ENCODE peak calls at places on chromosomes 3 and 15, in ten cellular contexts. One of them, this sample, is unnamed.

GRCh38 chr3:123765475-123766166 is 118.5 kb downstream of the MYLK start:
- ATAC-seq in naive B cell: no peak
- ATAC-seq in HepG2: peak
- ATAC-seq in activated T-helper 17 cell treated with anti-CD3 and anti-CD28 coated beads, Interleukin-2, amount 50 U/mL, for 72 hours: no peak
- ATAC-seq in PC-3: no peak
- ATAC-seq in upper lobe of right lung: no peak
- ATAC-seq in activated naive CD4-positive, alpha-beta T cell treated with anti-CD3 and anti-CD28 coated beads, Interleukin-2, amount 50 U/mL, for 72 hours: no peak
- ATAC-seq in Right ventricle myocardium superior: no peak
- ATAC-seq in natural killer cell: no peak
- ATAC-seq in SK-N-SH treated with all-trans-retinoic acid at 6 μM for 48 hours: no peak
- ATAC-seq in this sample: no peak

GRCh38 chr15:64029633-64030032 is 16.7 kb downstream of the DAPK2 start:
- ATAC-seq in SK-N-SH treated with all-trans-retinoic acid at 6 μM for 48 hours: no peak
- ATAC-seq in natural killer cell: no peak
- ATAC-seq in PC-3: no peak
- ATAC-seq in activated T-helper 17 cell treated with anti-CD3 and anti-CD28 coated beads, Interleukin-2, amount 50 U/mL, for 72 hours: peak
- ATAC-seq in HepG2: no peak
- ATAC-seq in naive B cell: no peak
- ATAC-seq in Right ventricle myocardium superior: no peak
- ATAC-seq in upper lobe of right lung: no peak
- ATAC-seq in activated naive CD4-positive, alpha-beta T cell treated with anti-CD3 and anti-CD28 coated beads, Interleukin-2, amount 50 U/mL, for 72 hours: peak
- ATAC-seq in this sample: peak

GRCh38 chr15:69604050-69604378 is 151.4 kb downstream of the RPLP1 start:
- ATAC-seq in upper lobe of right lung: peak
- ATAC-seq in natural killer cell: no peak
- ATAC-seq in PC-3: peak
- ATAC-seq in naive B cell: no peak
- ATAC-seq in HepG2: peak
- ATAC-seq in SK-N-SH treated with all-trans-retinoic acid at 6 μM for 48 hours: no peak
- ATAC-seq in activated T-helper 17 cell treated with anti-CD3 and anti-CD28 coated beads, Interleukin-2, amount 50 U/mL, for 72 hours: no peak
- ATAC-seq in activated naive CD4-positive, alpha-beta T cell treated with anti-CD3 and anti-CD28 coated beads, Interleukin-2, amount 50 U/mL, for 72 hours: no peak
- ATAC-seq in Right ventricle myocardium superior: no peak
- ATAC-seq in this sample: peak

GRCh38 chr15:53978248-53978906 is at the start of gene UNC13C:
- ATAC-seq in HepG2: peak
- ATAC-seq in Right ventricle myocardium superior: peak
- ATAC-seq in upper lobe of right lung: peak
- ATAC-seq in PC-3: no peak
- ATAC-seq in naive B cell: no peak
- ATAC-seq in natural killer cell: no peak
- ATAC-seq in SK-N-SH treated with all-trans-retinoic acid at 6 μM for 48 hours: peak
- ATAC-seq in activated naive CD4-positive, alpha-beta T cell treated with anti-CD3 and anti-CD28 coated beads, Interleukin-2, amount 50 U/mL, for 72 hours: no peak
- ATAC-seq in activated T-helper 17 cell treated with anti-CD3 and anti-CD28 coated beads, Interleukin-2, amount 50 U/mL, for 72 hours: no peak
- ATAC-seq in this sample: no peak

GRCh38 chr3:106399773-106400172 is 531.0 kb upstream of the CBLB start:
- ATAC-seq in upper lobe of right lung: no peak
- ATAC-seq in SK-N-SH treated with all-trans-retinoic acid at 6 μM for 48 hours: no peak
- ATAC-seq in HepG2: no peak
- ATAC-seq in Right ventricle myocardium superior: no peak
- ATAC-seq in PC-3: no peak
- ATAC-seq in naive B cell: no peak
- ATAC-seq in natural killer cell: no peak
- ATAC-seq in activated T-helper 17 cell treated with anti-CD3 and anti-CD28 coated beads, Interleukin-2, amount 50 U/mL, for 72 hours: no peak
- ATAC-seq in activated naive CD4-positive, alpha-beta T cell treated with anti-CD3 and anti-CD28 coated beads, Interleukin-2, amount 50 U/mL, for 72 hours: no peak
- ATAC-seq in this sample: no peak

GRCh38 chr3:156455839-156456238 is 99.1 kb downstream of the SSR3 start:
- ATAC-seq in Right ventricle myocardium superior: no peak
- ATAC-seq in natural killer cell: no peak
- ATAC-seq in naive B cell: no peak
- ATAC-seq in PC-3: no peak
- ATAC-seq in HepG2: peak
- ATAC-seq in activated naive CD4-positive, alpha-beta T cell treated with anti-CD3 and anti-CD28 coated beads, Interleukin-2, amount 50 U/mL, for 72 hours: no peak
- ATAC-seq in activated T-helper 17 cell treated with anti-CD3 and anti-CD28 coated beads, Interleukin-2, amount 50 U/mL, for 72 hours: no peak
- ATAC-seq in upper lobe of right lung: no peak
- ATAC-seq in SK-N-SH treated with all-trans-retinoic acid at 6 μM for 48 hours: no peak
- ATAC-seq in this sample: no peak

GRCh38 chr3:52195823-52196331 is 2.1 kb upstream of the ALAS1 start:
- ATAC-seq in natural killer cell: no peak
- ATAC-seq in PC-3: no peak
- ATAC-seq in upper lobe of right lung: peak
- ATAC-seq in activated T-helper 17 cell treated with anti-CD3 and anti-CD28 coated beads, Interleukin-2, amount 50 U/mL, for 72 hours: peak
- ATAC-seq in HepG2: peak
- ATAC-seq in naive B cell: no peak
- ATAC-seq in activated naive CD4-positive, alpha-beta T cell treated with anti-CD3 and anti-CD28 coated beads, Interleukin-2, amount 50 U/mL, for 72 hours: no peak
- ATAC-seq in SK-N-SH treated with all-trans-retinoic acid at 6 μM for 48 hours: no peak
- ATAC-seq in Right ventricle myocardium superior: peak
- ATAC-seq in this sample: peak

GRCh38 chr3:86890997-86891396 is 100.0 kb downstream of the VGLL3 start:
- ATAC-seq in Right ventricle myocardium superior: no peak
- ATAC-seq in PC-3: no peak
- ATAC-seq in HepG2: no peak
- ATAC-seq in naive B cell: no peak
- ATAC-seq in activated T-helper 17 cell treated with anti-CD3 and anti-CD28 coated beads, Interleukin-2, amount 50 U/mL, for 72 hours: no peak
- ATAC-seq in upper lobe of right lung: no peak
- ATAC-seq in natural killer cell: no peak
- ATAC-seq in SK-N-SH treated with all-trans-retinoic acid at 6 μM for 48 hours: no peak
- ATAC-seq in activated naive CD4-positive, alpha-beta T cell treated with anti-CD3 and anti-CD28 coated beads, Interleukin-2, amount 50 U/mL, for 72 hours: no peak
- ATAC-seq in this sample: no peak

GRCh38 chr3:158097571-158098553 is 8.4 kb downstream of the SHOX2 start:
- ATAC-seq in upper lobe of right lung: peak
- ATAC-seq in HepG2: peak
- ATAC-seq in natural killer cell: peak
- ATAC-seq in Right ventricle myocardium superior: peak
- ATAC-seq in activated naive CD4-positive, alpha-beta T cell treated with anti-CD3 and anti-CD28 coated beads, Interleukin-2, amount 50 U/mL, for 72 hours: peak
- ATAC-seq in PC-3: peak
- ATAC-seq in SK-N-SH treated with all-trans-retinoic acid at 6 μM for 48 hours: no peak
- ATAC-seq in naive B cell: peak
- ATAC-seq in activated T-helper 17 cell treated with anti-CD3 and anti-CD28 coated beads, Interleukin-2, amount 50 U/mL, for 72 hours: peak
- ATAC-seq in this sample: peak

GRCh38 chr3:143795849-143796248 is 52.4 kb downstream of the SLC9A9 start:
- ATAC-seq in HepG2: no peak
- ATAC-seq in natural killer cell: no peak
- ATAC-seq in naive B cell: no peak
- ATAC-seq in activated T-helper 17 cell treated with anti-CD3 and anti-CD28 coated beads, Interleukin-2, amount 50 U/mL, for 72 hours: peak
- ATAC-seq in PC-3: no peak
- ATAC-seq in upper lobe of right lung: peak
- ATAC-seq in activated naive CD4-positive, alpha-beta T cell treated with anti-CD3 and anti-CD28 coated beads, Interleukin-2, amount 50 U/mL, for 72 hours: no peak
- ATAC-seq in SK-N-SH treated with all-trans-retinoic acid at 6 μM for 48 hours: no peak
- ATAC-seq in Right ventricle myocardium superior: no peak
- ATAC-seq in this sample: peak

GRCh38 chr15:85614059-85614458 is 180.7 kb downstream of the KLHL25 start:
- ATAC-seq in naive B cell: no peak
- ATAC-seq in activated T-helper 17 cell treated with anti-CD3 and anti-CD28 coated beads, Interleukin-2, amount 50 U/mL, for 72 hours: no peak
- ATAC-seq in activated naive CD4-positive, alpha-beta T cell treated with anti-CD3 and anti-CD28 coated beads, Interleukin-2, amount 50 U/mL, for 72 hours: no peak
- ATAC-seq in SK-N-SH treated with all-trans-retinoic acid at 6 μM for 48 hours: peak
- ATAC-seq in PC-3: no peak
- ATAC-seq in natural killer cell: no peak
- ATAC-seq in Right ventricle myocardium superior: no peak
- ATAC-seq in upper lobe of right lung: no peak
- ATAC-seq in HepG2: no peak
- ATAC-seq in this sample: no peak

GRCh38 chr15:75508741-75509532 is 57.4 kb upstream of the SIN3A start:
- ATAC-seq in natural killer cell: no peak
- ATAC-seq in activated T-helper 17 cell treated with anti-CD3 and anti-CD28 coated beads, Interleukin-2, amount 50 U/mL, for 72 hours: no peak
- ATAC-seq in Right ventricle myocardium superior: no peak
- ATAC-seq in SK-N-SH treated with all-trans-retinoic acid at 6 μM for 48 hours: peak
- ATAC-seq in activated naive CD4-positive, alpha-beta T cell treated with anti-CD3 and anti-CD28 coated beads, Interleukin-2, amount 50 U/mL, for 72 hours: no peak
- ATAC-seq in upper lobe of right lung: no peak
- ATAC-seq in PC-3: peak
- ATAC-seq in naive B cell: no peak
- ATAC-seq in HepG2: no peak
- ATAC-seq in this sample: no peak

GRCh38 chr3:163490119-163490518 is 1588.2 kb downstream of the SI start:
- ATAC-seq in natural killer cell: no peak
- ATAC-seq in activated naive CD4-positive, alpha-beta T cell treated with anti-CD3 and anti-CD28 coated beads, Interleukin-2, amount 50 U/mL, for 72 hours: peak
- ATAC-seq in naive B cell: no peak
- ATAC-seq in HepG2: peak
- ATAC-seq in activated T-helper 17 cell treated with anti-CD3 and anti-CD28 coated beads, Interleukin-2, amount 50 U/mL, for 72 hours: no peak
- ATAC-seq in SK-N-SH treated with all-trans-retinoic acid at 6 μM for 48 hours: no peak
- ATAC-seq in upper lobe of right lung: peak
- ATAC-seq in Right ventricle myocardium superior: no peak
- ATAC-seq in PC-3: peak
- ATAC-seq in this sample: peak

GRCh38 chr3:56322862-56323261 is 145.4 kb downstream of the ERC2 start:
- ATAC-seq in natural killer cell: no peak
- ATAC-seq in activated T-helper 17 cell treated with anti-CD3 and anti-CD28 coated beads, Interleukin-2, amount 50 U/mL, for 72 hours: no peak
- ATAC-seq in SK-N-SH treated with all-trans-retinoic acid at 6 μM for 48 hours: no peak
- ATAC-seq in HepG2: no peak
- ATAC-seq in activated naive CD4-positive, alpha-beta T cell treated with anti-CD3 and anti-CD28 coated beads, Interleukin-2, amount 50 U/mL, for 72 hours: no peak
- ATAC-seq in naive B cell: no peak
- ATAC-seq in upper lobe of right lung: no peak
- ATAC-seq in PC-3: no peak
- ATAC-seq in Right ventricle myocardium superior: no peak
- ATAC-seq in this sample: no peak

GRCh38 chr15:99438691-99439523 is 126.9 kb upstream of the MEF2A start:
- ATAC-seq in upper lobe of right lung: no peak
- ATAC-seq in natural killer cell: no peak
- ATAC-seq in activated T-helper 17 cell treated with anti-CD3 and anti-CD28 coated beads, Interleukin-2, amount 50 U/mL, for 72 hours: no peak
- ATAC-seq in activated naive CD4-positive, alpha-beta T cell treated with anti-CD3 and anti-CD28 coated beads, Interleukin-2, amount 50 U/mL, for 72 hours: peak
- ATAC-seq in naive B cell: no peak
- ATAC-seq in SK-N-SH treated with all-trans-retinoic acid at 6 μM for 48 hours: no peak
- ATAC-seq in PC-3: no peak
- ATAC-seq in Right ventricle myocardium superior: no peak
- ATAC-seq in HepG2: no peak
- ATAC-seq in this sample: no peak

GRCh38 chr3:173659972-173660371 is 262.4 kb downstream of the NLGN1 start:
- ATAC-seq in naive B cell: no peak
- ATAC-seq in Right ventricle myocardium superior: peak
- ATAC-seq in activated T-helper 17 cell treated with anti-CD3 and anti-CD28 coated beads, Interleukin-2, amount 50 U/mL, for 72 hours: no peak
- ATAC-seq in natural killer cell: no peak
- ATAC-seq in activated naive CD4-positive, alpha-beta T cell treated with anti-CD3 and anti-CD28 coated beads, Interleukin-2, amount 50 U/mL, for 72 hours: no peak
- ATAC-seq in SK-N-SH treated with all-trans-retinoic acid at 6 μM for 48 hours: no peak
- ATAC-seq in HepG2: no peak
- ATAC-seq in upper lobe of right lung: peak
- ATAC-seq in PC-3: no peak
- ATAC-seq in this sample: no peak

GRCh38 chr3:169288548-169288947 is 375.0 kb downstream of the MECOM start:
- ATAC-seq in activated naive CD4-positive, alpha-beta T cell treated with anti-CD3 and anti-CD28 coated beads, Interleukin-2, amount 50 U/mL, for 72 hours: no peak
- ATAC-seq in PC-3: no peak
- ATAC-seq in naive B cell: no peak
- ATAC-seq in HepG2: no peak
- ATAC-seq in SK-N-SH treated with all-trans-retinoic acid at 6 μM for 48 hours: no peak
- ATAC-seq in upper lobe of right lung: peak
- ATAC-seq in Right ventricle myocardium superior: no peak
- ATAC-seq in natural killer cell: no peak
- ATAC-seq in activated T-helper 17 cell treated with anti-CD3 and anti-CD28 coated beads, Interleukin-2, amount 50 U/mL, for 72 hours: no peak
- ATAC-seq in this sample: no peak

GRCh38 chr15:82301296-82302016 is 38.8 kb downstream of the SAXO2 start:
- ATAC-seq in Right ventricle myocardium superior: no peak
- ATAC-seq in activated T-helper 17 cell treated with anti-CD3 and anti-CD28 coated beads, Interleukin-2, amount 50 U/mL, for 72 hours: no peak
- ATAC-seq in natural killer cell: no peak
- ATAC-seq in SK-N-SH treated with all-trans-retinoic acid at 6 μM for 48 hours: no peak
- ATAC-seq in activated naive CD4-positive, alpha-beta T cell treated with anti-CD3 and anti-CD28 coated beads, Interleukin-2, amount 50 U/mL, for 72 hours: no peak
- ATAC-seq in upper lobe of right lung: no peak
- ATAC-seq in naive B cell: no peak
- ATAC-seq in HepG2: no peak
- ATAC-seq in PC-3: no peak
- ATAC-seq in this sample: no peak

GRCh38 chr3:191373327-191373726 is 43.0 kb upstream of the UTS2B start:
- ATAC-seq in naive B cell: no peak
- ATAC-seq in natural killer cell: no peak
- ATAC-seq in activated T-helper 17 cell treated with anti-CD3 and anti-CD28 coated beads, Interleukin-2, amount 50 U/mL, for 72 hours: no peak
- ATAC-seq in PC-3: peak
- ATAC-seq in Right ventricle myocardium superior: no peak
- ATAC-seq in activated naive CD4-positive, alpha-beta T cell treated with anti-CD3 and anti-CD28 coated beads, Interleukin-2, amount 50 U/mL, for 72 hours: no peak
- ATAC-seq in HepG2: no peak
- ATAC-seq in upper lobe of right lung: no peak
- ATAC-seq in SK-N-SH treated with all-trans-retinoic acid at 6 μM for 48 hours: no peak
- ATAC-seq in this sample: no peak

GRCh38 chr3:66172394-66172793 is 48.4 kb upstream of the SLC25A26 start:
- ATAC-seq in natural killer cell: no peak
- ATAC-seq in activated naive CD4-positive, alpha-beta T cell treated with anti-CD3 and anti-CD28 coated beads, Interleukin-2, amount 50 U/mL, for 72 hours: no peak
- ATAC-seq in upper lobe of right lung: no peak
- ATAC-seq in activated T-helper 17 cell treated with anti-CD3 and anti-CD28 coated beads, Interleukin-2, amount 50 U/mL, for 72 hours: no peak
- ATAC-seq in SK-N-SH treated with all-trans-retinoic acid at 6 μM for 48 hours: no peak
- ATAC-seq in naive B cell: no peak
- ATAC-seq in PC-3: no peak
- ATAC-seq in HepG2: peak
- ATAC-seq in Right ventricle myocardium superior: no peak
- ATAC-seq in this sample: no peak

GRCh38 chr3:119717520-119717919 is 14.7 kb downstream of the CFAP91 start:
- ATAC-seq in Right ventricle myocardium superior: no peak
- ATAC-seq in upper lobe of right lung: no peak
- ATAC-seq in natural killer cell: no peak
- ATAC-seq in HepG2: peak
- ATAC-seq in naive B cell: no peak
- ATAC-seq in activated naive CD4-positive, alpha-beta T cell treated with anti-CD3 and anti-CD28 coated beads, Interleukin-2, amount 50 U/mL, for 72 hours: no peak
- ATAC-seq in PC-3: no peak
- ATAC-seq in SK-N-SH treated with all-trans-retinoic acid at 6 μM for 48 hours: no peak
- ATAC-seq in activated T-helper 17 cell treated with anti-CD3 and anti-CD28 coated beads, Interleukin-2, amount 50 U/mL, for 72 hours: no peak
- ATAC-seq in this sample: no peak

GRCh38 chr15:75403892-75404291 is 35.5 kb upstream of the MAN2C1 start:
- ATAC-seq in activated naive CD4-positive, alpha-beta T cell treated with anti-CD3 and anti-CD28 coated beads, Interleukin-2, amount 50 U/mL, for 72 hours: peak
- ATAC-seq in naive B cell: no peak
- ATAC-seq in activated T-helper 17 cell treated with anti-CD3 and anti-CD28 coated beads, Interleukin-2, amount 50 U/mL, for 72 hours: peak
- ATAC-seq in upper lobe of right lung: no peak
- ATAC-seq in SK-N-SH treated with all-trans-retinoic acid at 6 μM for 48 hours: no peak
- ATAC-seq in HepG2: no peak
- ATAC-seq in PC-3: no peak
- ATAC-seq in Right ventricle myocardium superior: no peak
- ATAC-seq in natural killer cell: no peak
- ATAC-seq in this sample: no peak

GRCh38 chr3:157605356-157605755 is 102.1 kb upstream of the VEPH1 start:
- ATAC-seq in SK-N-SH treated with all-trans-retinoic acid at 6 μM for 48 hours: no peak
- ATAC-seq in activated T-helper 17 cell treated with anti-CD3 and anti-CD28 coated beads, Interleukin-2, amount 50 U/mL, for 72 hours: no peak
- ATAC-seq in PC-3: no peak
- ATAC-seq in natural killer cell: no peak
- ATAC-seq in activated naive CD4-positive, alpha-beta T cell treated with anti-CD3 and anti-CD28 coated beads, Interleukin-2, amount 50 U/mL, for 72 hours: no peak
- ATAC-seq in HepG2: no peak
- ATAC-seq in upper lobe of right lung: no peak
- ATAC-seq in Right ventricle myocardium superior: no peak
- ATAC-seq in naive B cell: no peak
- ATAC-seq in this sample: no peak

GRCh38 chr15:90829942-90830440 is 38.4 kb upstream of the FURIN start:
- ATAC-seq in activated T-helper 17 cell treated with anti-CD3 and anti-CD28 coated beads, Interleukin-2, amount 50 U/mL, for 72 hours: peak
- ATAC-seq in naive B cell: peak
- ATAC-seq in SK-N-SH treated with all-trans-retinoic acid at 6 μM for 48 hours: no peak
- ATAC-seq in Right ventricle myocardium superior: peak
- ATAC-seq in PC-3: no peak
- ATAC-seq in HepG2: no peak
- ATAC-seq in natural killer cell: peak
- ATAC-seq in upper lobe of right lung: peak
- ATAC-seq in activated naive CD4-positive, alpha-beta T cell treated with anti-CD3 and anti-CD28 coated beads, Interleukin-2, amount 50 U/mL, for 72 hours: peak
- ATAC-seq in this sample: peak

GRCh38 chr15:63340878-63341277 is 40.8 kb downstream of the CA12 start:
- ATAC-seq in upper lobe of right lung: no peak
- ATAC-seq in HepG2: no peak
- ATAC-seq in activated naive CD4-positive, alpha-beta T cell treated with anti-CD3 and anti-CD28 coated beads, Interleukin-2, amount 50 U/mL, for 72 hours: no peak
- ATAC-seq in PC-3: no peak
- ATAC-seq in naive B cell: no peak
- ATAC-seq in activated T-helper 17 cell treated with anti-CD3 and anti-CD28 coated beads, Interleukin-2, amount 50 U/mL, for 72 hours: no peak
- ATAC-seq in Right ventricle myocardium superior: no peak
- ATAC-seq in SK-N-SH treated with all-trans-retinoic acid at 6 μM for 48 hours: no peak
- ATAC-seq in natural killer cell: no peak
- ATAC-seq in this sample: no peak

GRCh38 chr3:110397115-110397514 is 674.5 kb upstream of the NECTIN3 start:
- ATAC-seq in activated T-helper 17 cell treated with anti-CD3 and anti-CD28 coated beads, Interleukin-2, amount 50 U/mL, for 72 hours: no peak
- ATAC-seq in SK-N-SH treated with all-trans-retinoic acid at 6 μM for 48 hours: no peak
- ATAC-seq in natural killer cell: no peak
- ATAC-seq in HepG2: peak
- ATAC-seq in upper lobe of right lung: no peak
- ATAC-seq in activated naive CD4-positive, alpha-beta T cell treated with anti-CD3 and anti-CD28 coated beads, Interleukin-2, amount 50 U/mL, for 72 hours: no peak
- ATAC-seq in Right ventricle myocardium superior: no peak
- ATAC-seq in naive B cell: no peak
- ATAC-seq in PC-3: no peak
- ATAC-seq in this sample: no peak

GRCh38 chr15:101182215-101182614 is 69.6 kb downstream of the CHSY1 start:
- ATAC-seq in activated T-helper 17 cell treated with anti-CD3 and anti-CD28 coated beads, Interleukin-2, amount 50 U/mL, for 72 hours: peak
- ATAC-seq in activated naive CD4-positive, alpha-beta T cell treated with anti-CD3 and anti-CD28 coated beads, Interleukin-2, amount 50 U/mL, for 72 hours: peak
- ATAC-seq in natural killer cell: no peak
- ATAC-seq in naive B cell: no peak
- ATAC-seq in upper lobe of right lung: no peak
- ATAC-seq in PC-3: no peak
- ATAC-seq in Right ventricle myocardium superior: no peak
- ATAC-seq in SK-N-SH treated with all-trans-retinoic acid at 6 μM for 48 hours: no peak
- ATAC-seq in HepG2: no peak
- ATAC-seq in this sample: no peak

GRCh38 chr15:34729056-34729455 is 25.7 kb downstream of the GJD2 start:
- ATAC-seq in activated naive CD4-positive, alpha-beta T cell treated with anti-CD3 and anti-CD28 coated beads, Interleukin-2, amount 50 U/mL, for 72 hours: no peak
- ATAC-seq in Right ventricle myocardium superior: no peak
- ATAC-seq in SK-N-SH treated with all-trans-retinoic acid at 6 μM for 48 hours: no peak
- ATAC-seq in activated T-helper 17 cell treated with anti-CD3 and anti-CD28 coated beads, Interleukin-2, amount 50 U/mL, for 72 hours: no peak
- ATAC-seq in natural killer cell: no peak
- ATAC-seq in upper lobe of right lung: no peak
- ATAC-seq in HepG2: no peak
- ATAC-seq in naive B cell: no peak
- ATAC-seq in PC-3: no peak
- ATAC-seq in this sample: no peak